ENCODE peak calls at places on chromosomes 7 and 10, in eight cellular contexts. One of them, this sample, is unnamed.

GRCh38 chr7:148856035-148856881 is 27.8 kb downstream of the EZH2 start:
- DNase-seq in tibial nerve: peak
- DNase-seq in AG04449: no peak
- DNase-seq in choroid plexus epithelial cell: peak
- DNase-seq in GM20000: peak
- DNase-seq in glutamatergic neuron: peak
- DNase-seq in endothelial cell: peak
- DNase-seq in neural crest cell: peak
- DNase-seq in this sample: no peak

GRCh38 chr10:15305634-15306033 is 65.5 kb downstream of the FAM171A1 start:
- DNase-seq in tibial nerve: no peak
- DNase-seq in endothelial cell: no peak
- DNase-seq in choroid plexus epithelial cell: no peak
- DNase-seq in neural crest cell: no peak
- DNase-seq in AG04449: no peak
- DNase-seq in glutamatergic neuron: no peak
- DNase-seq in GM20000: no peak
- DNase-seq in this sample: no peak

GRCh38 chr10:114749014-114749413 is 72.6 kb upstream of the FHIP2A start:
- DNase-seq in AG04449: no peak
- DNase-seq in endothelial cell: no peak
- DNase-seq in glutamatergic neuron: no peak
- DNase-seq in choroid plexus epithelial cell: no peak
- DNase-seq in tibial nerve: no peak
- DNase-seq in neural crest cell: no peak
- DNase-seq in GM20000: no peak
- DNase-seq in this sample: no peak

GRCh38 chr7:106855540-106856132 is 9.4 kb upstream of the PIK3CG start:
- DNase-seq in glutamatergic neuron: no peak
- DNase-seq in AG04449: no peak
- DNase-seq in tibial nerve: no peak
- DNase-seq in GM20000: no peak
- DNase-seq in neural crest cell: no peak
- DNase-seq in choroid plexus epithelial cell: no peak
- DNase-seq in endothelial cell: no peak
- DNase-seq in this sample: no peak

GRCh38 chr7:79930604-79931003 is 204.0 kb upstream of the GNAI1 start:
- DNase-seq in AG04449: no peak
- DNase-seq in neural crest cell: no peak
- DNase-seq in tibial nerve: no peak
- DNase-seq in endothelial cell: no peak
- DNase-seq in GM20000: no peak
- DNase-seq in choroid plexus epithelial cell: no peak
- DNase-seq in glutamatergic neuron: no peak
- DNase-seq in this sample: no peak

GRCh38 chr10:963613-964012 is 24.6 kb upstream of the GTPBP4 start:
- DNase-seq in endothelial cell: no peak
- DNase-seq in glutamatergic neuron: no peak
- DNase-seq in GM20000: no peak
- DNase-seq in neural crest cell: no peak
- DNase-seq in AG04449: no peak
- DNase-seq in tibial nerve: no peak
- DNase-seq in choroid plexus epithelial cell: no peak
- DNase-seq in this sample: no peak

GRCh38 chr7:85376589-85376988 is 189.7 kb upstream of the SEMA3D start:
- DNase-seq in AG04449: no peak
- DNase-seq in choroid plexus epithelial cell: no peak
- DNase-seq in endothelial cell: no peak
- DNase-seq in glutamatergic neuron: no peak
- DNase-seq in neural crest cell: no peak
- DNase-seq in GM20000: no peak
- DNase-seq in tibial nerve: no peak
- DNase-seq in this sample: no peak

GRCh38 chr10:86862786-86863185 is 94.6 kb downstream of the MMRN2 start:
- DNase-seq in tibial nerve: no peak
- DNase-seq in AG04449: no peak
- DNase-seq in neural crest cell: no peak
- DNase-seq in endothelial cell: no peak
- DNase-seq in glutamatergic neuron: no peak
- DNase-seq in choroid plexus epithelial cell: no peak
- DNase-seq in GM20000: no peak
- DNase-seq in this sample: no peak

GRCh38 chr7:128071376-128071775 is 40.1 kb upstream of the LRRC4 start:
- DNase-seq in endothelial cell: no peak
- DNase-seq in neural crest cell: no peak
- DNase-seq in tibial nerve: no peak
- DNase-seq in glutamatergic neuron: no peak
- DNase-seq in AG04449: no peak
- DNase-seq in GM20000: no peak
- DNase-seq in choroid plexus epithelial cell: no peak
- DNase-seq in this sample: no peak

GRCh38 chr7:50552921-50553320 is 12.3 kb downstream of the DDC start:
- DNase-seq in AG04449: no peak
- DNase-seq in neural crest cell: peak
- DNase-seq in tibial nerve: no peak
- DNase-seq in GM20000: no peak
- DNase-seq in choroid plexus epithelial cell: peak
- DNase-seq in glutamatergic neuron: no peak
- DNase-seq in endothelial cell: peak
- DNase-seq in this sample: no peak

GRCh38 chr10:14528450-14528849 is 197.7 kb upstream of the FRMD4A start:
- DNase-seq in glutamatergic neuron: no peak
- DNase-seq in GM20000: no peak
- DNase-seq in AG04449: no peak
- DNase-seq in endothelial cell: no peak
- DNase-seq in choroid plexus epithelial cell: no peak
- DNase-seq in neural crest cell: no peak
- DNase-seq in tibial nerve: no peak
- DNase-seq in this sample: no peak

GRCh38 chr7:37508063-37508462 is 59.4 kb upstream of the ELMO1 start:
- DNase-seq in glutamatergic neuron: no peak
- DNase-seq in tibial nerve: no peak
- DNase-seq in endothelial cell: no peak
- DNase-seq in AG04449: no peak
- DNase-seq in neural crest cell: no peak
- DNase-seq in choroid plexus epithelial cell: no peak
- DNase-seq in GM20000: no peak
- DNase-seq in this sample: no peak

GRCh38 chr10:119489572-119490326 is 52.8 kb downstream of the RGS10 start:
- DNase-seq in endothelial cell: peak
- DNase-seq in GM20000: peak
- DNase-seq in choroid plexus epithelial cell: peak
- DNase-seq in neural crest cell: peak
- DNase-seq in AG04449: no peak
- DNase-seq in glutamatergic neuron: peak
- DNase-seq in tibial nerve: peak
- DNase-seq in this sample: no peak

GRCh38 chr10:74083304-74083703 is 67.3 kb downstream of the AP3M1 start:
- DNase-seq in endothelial cell: no peak
- DNase-seq in tibial nerve: no peak
- DNase-seq in choroid plexus epithelial cell: no peak
- DNase-seq in AG04449: no peak
- DNase-seq in glutamatergic neuron: no peak
- DNase-seq in neural crest cell: no peak
- DNase-seq in GM20000: no peak
- DNase-seq in this sample: no peak

GRCh38 chr7:41993173-41993867 is 243.7 kb downstream of the GLI3 start:
- DNase-seq in neural crest cell: no peak
- DNase-seq in choroid plexus epithelial cell: peak
- DNase-seq in endothelial cell: no peak
- DNase-seq in tibial nerve: no peak
- DNase-seq in glutamatergic neuron: no peak
- DNase-seq in GM20000: no peak
- DNase-seq in AG04449: no peak
- DNase-seq in this sample: no peak

GRCh38 chr10:95355241-95355779 is 64.5 kb upstream of the PDLIM1 start:
- DNase-seq in GM20000: no peak
- DNase-seq in tibial nerve: no peak
- DNase-seq in AG04449: no peak
- DNase-seq in choroid plexus epithelial cell: peak
- DNase-seq in glutamatergic neuron: no peak
- DNase-seq in endothelial cell: no peak
- DNase-seq in neural crest cell: no peak
- DNase-seq in this sample: no peak

DNA sequence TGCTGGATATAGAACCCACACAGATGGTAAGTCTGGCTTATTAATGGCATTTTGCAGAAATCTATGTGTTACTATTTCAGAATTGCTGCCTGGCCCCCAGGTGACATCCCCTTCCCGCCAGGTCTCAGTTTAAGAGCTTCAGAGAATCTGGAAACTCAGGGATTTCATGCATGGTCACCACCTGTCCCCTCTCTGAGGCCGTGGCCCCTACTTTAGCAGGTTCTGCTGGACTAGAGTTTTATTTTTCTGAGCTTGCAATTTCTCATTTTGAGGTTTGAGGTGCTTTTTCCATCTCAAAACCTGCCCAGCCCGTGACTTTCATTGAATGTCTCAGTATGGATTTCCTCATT is 24.7 kb upstream of the GJD4 start:
- DNase-seq in tibial nerve: no peak
- DNase-seq in GM20000: no peak
- DNase-seq in endothelial cell: no peak
- DNase-seq in neural crest cell: no peak
- DNase-seq in AG04449: no peak
- DNase-seq in glutamatergic neuron: no peak
- DNase-seq in choroid plexus epithelial cell: no peak
- DNase-seq in this sample: no peak
- TF ChIP-seq CTCF in tibial nerve: no peak
- TF ChIP-seq CTCF in GM20000: no peak
- TF ChIP-seq CTCF in endothelial cell: no peak
- TF ChIP-seq CTCF in neural crest cell: no peak
- TF ChIP-seq CTCF in AG04449: no peak
- TF ChIP-seq CTCF in glutamatergic neuron: no peak
- TF ChIP-seq CTCF in choroid plexus epithelial cell: no peak
- TF ChIP-seq CTCF in this sample: no peak

DNA sequence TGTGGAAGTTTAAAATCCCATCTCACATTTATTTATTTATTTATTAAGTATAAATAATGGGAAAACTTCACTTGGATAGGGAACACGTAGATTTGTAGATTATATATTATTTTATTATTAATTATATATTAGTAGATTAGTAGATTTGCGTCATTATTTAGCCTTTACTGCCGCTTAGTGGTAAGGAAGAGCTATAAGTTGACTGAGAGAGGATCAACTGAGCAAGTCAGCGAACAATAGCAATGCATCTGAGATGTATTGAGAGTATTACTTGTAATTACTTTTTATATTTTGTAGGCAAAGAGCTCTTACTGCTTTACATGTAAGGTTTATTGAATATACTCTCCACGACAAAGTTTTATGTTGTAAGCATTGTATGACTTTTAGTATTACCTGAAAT is 244.5 kb upstream of the ANKRD30A start:
- DNase-seq in choroid plexus epithelial cell: peak
- DNase-seq in tibial nerve: no peak
- DNase-seq in neural crest cell: no peak
- DNase-seq in glutamatergic neuron: no peak
- DNase-seq in endothelial cell: no peak
- DNase-seq in AG04449: no peak
- DNase-seq in GM20000: no peak
- DNase-seq in this sample: no peak
- TF ChIP-seq CTCF in choroid plexus epithelial cell: peak
- TF ChIP-seq CTCF in tibial nerve: no peak
- TF ChIP-seq CTCF in neural crest cell: peak
- TF ChIP-seq CTCF in glutamatergic neuron: peak
- TF ChIP-seq CTCF in endothelial cell: no peak
- TF ChIP-seq CTCF in AG04449: peak
- TF ChIP-seq CTCF in GM20000: no peak
- TF ChIP-seq CTCF in this sample: peak

DNA sequence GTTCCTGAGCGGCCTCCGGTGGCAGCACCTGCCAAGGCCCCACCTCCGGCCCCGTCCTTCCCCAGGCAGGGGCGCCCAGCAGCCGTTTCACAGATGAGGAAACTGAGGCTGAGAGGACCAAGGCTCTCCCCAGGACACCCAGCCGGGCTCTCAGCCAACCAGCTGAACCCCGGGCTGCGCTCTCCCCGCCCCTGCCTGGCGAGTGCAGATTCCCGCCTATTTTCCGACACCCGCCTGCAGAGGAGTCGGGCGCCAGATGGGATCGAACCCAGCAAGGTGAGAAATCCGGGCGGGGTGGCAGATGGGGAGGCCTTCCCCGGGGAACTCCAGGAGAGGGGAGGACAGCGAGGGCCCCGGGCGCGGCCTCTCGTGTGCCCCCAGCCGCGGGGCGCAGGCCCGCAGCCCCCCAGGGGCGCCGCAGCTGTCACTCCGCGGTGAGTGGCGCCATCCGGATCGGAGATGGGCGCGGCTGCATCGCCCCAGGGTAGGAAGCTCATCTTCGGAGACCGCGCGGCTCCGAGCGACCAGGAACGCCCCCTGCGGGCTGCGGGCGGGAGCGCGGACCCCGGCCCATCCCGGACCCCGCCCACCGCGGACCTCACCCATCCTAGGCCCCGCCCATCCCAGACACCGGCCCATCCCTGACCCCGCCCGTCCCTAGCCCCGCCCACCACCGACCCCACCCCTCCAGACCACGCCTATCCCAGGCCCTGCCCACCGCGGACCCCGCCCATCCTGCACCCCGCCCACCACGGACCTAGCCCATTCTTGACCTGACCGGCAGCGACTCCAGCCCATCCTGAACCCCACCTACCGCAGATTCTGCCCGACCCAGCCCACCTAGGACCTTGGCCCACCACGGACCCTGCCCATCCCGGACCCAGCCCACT is 90.3 kb downstream of the MICALL2 start:
- DNase-seq in neural crest cell: peak
- DNase-seq in endothelial cell: peak
- DNase-seq in AG04449: no peak
- DNase-seq in GM20000: peak
- DNase-seq in tibial nerve: no peak
- DNase-seq in glutamatergic neuron: peak
- DNase-seq in choroid plexus epithelial cell: no peak
- DNase-seq in this sample: peak
- TF ChIP-seq CTCF in neural crest cell: peak
- TF ChIP-seq CTCF in endothelial cell: peak
- TF ChIP-seq CTCF in AG04449: no peak
- TF ChIP-seq CTCF in GM20000: no peak
- TF ChIP-seq CTCF in tibial nerve: no peak
- TF ChIP-seq CTCF in glutamatergic neuron: peak
- TF ChIP-seq CTCF in choroid plexus epithelial cell: no peak
- TF ChIP-seq CTCF in this sample: peak

DNA sequence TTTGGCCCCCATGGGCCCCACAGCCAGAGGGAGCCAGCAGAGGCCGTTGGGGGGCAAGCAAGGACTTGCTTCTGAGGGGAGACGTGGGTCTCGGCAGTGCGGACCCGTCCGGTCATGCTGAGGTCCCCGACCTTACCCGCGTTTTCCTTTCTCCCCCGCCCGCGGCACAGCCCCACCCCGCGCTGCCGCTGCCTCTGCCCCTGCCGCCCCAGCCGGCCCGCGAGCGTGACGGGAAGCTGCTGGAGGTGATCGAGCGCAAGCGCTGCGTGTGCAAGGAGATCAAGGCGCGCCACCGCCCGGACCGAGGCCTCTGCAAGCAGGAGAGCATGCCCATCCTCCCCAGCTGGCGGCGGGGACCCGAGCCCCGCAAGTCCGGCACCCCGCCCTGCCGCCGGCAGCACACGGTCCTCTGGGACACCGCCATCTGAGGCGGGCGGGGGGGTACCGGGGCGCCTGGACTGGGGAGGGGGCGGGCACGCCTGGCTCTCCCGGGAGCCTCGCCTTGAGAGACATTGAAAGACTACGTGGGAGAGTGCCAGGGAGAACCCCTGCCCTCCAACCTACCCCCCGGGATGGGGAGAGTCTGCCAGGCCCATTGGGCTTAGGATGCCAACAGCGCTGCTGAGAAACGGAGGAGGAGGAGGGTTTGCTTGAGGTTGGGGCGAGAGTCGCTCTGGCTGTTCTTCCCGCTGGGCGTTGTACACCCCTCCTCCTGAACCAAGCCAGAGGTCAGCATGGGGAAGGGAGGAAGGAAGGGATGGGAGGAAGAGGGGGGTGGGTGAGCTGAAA is 9.9 kb downstream of the NYAP1 start:
- DNase-seq in GM20000: peak
- DNase-seq in choroid plexus epithelial cell: peak
- DNase-seq in AG04449: no peak
- DNase-seq in endothelial cell: peak
- DNase-seq in tibial nerve: no peak
- DNase-seq in neural crest cell: no peak
- DNase-seq in glutamatergic neuron: peak
- DNase-seq in this sample: no peak
- TF ChIP-seq CTCF in GM20000: no peak
- TF ChIP-seq CTCF in choroid plexus epithelial cell: peak
- TF ChIP-seq CTCF in AG04449: no peak
- TF ChIP-seq CTCF in endothelial cell: no peak
- TF ChIP-seq CTCF in tibial nerve: no peak
- TF ChIP-seq CTCF in neural crest cell: peak
- TF ChIP-seq CTCF in glutamatergic neuron: no peak
- TF ChIP-seq CTCF in this sample: no peak